ENCODE peak calls at places on chromosomes 6 and 20, in five cellular contexts. K, S, T, X and O are unnamed samples.

GRCh38 chr6:98020222-98020621 is 737.2 kb upstream of the MMS22L start:
- DNase-seq in X (peak; percentile 44), K (no peak), S (no peak), T (no peak), O (no peak)

GRCh38 chr6:106617302-106617701 is 12.0 kb downstream of the RTN4IP1 start:
- DNase-seq in T (no peak), S (no peak), K (no peak), X (no peak), O (no peak)

GRCh38 chr20:51910202-51911050 is 108.1 kb upstream of the SALL4 start:
- DNase-seq in K (peak; percentile 88), T (peak; percentile 16), S (peak; percentile 88), X (peak; percentile 65), O (peak; percentile 65)

GRCh38 chr6:163828038-163828790 is 413.7 kb downstream of the QKI start:
- DNase-seq in X (no peak), T (no peak), K (no peak), S (no peak), O (peak; percentile 40)

GRCh38 chr20:38651154-38651553 is 49.5 kb downstream of the ARHGAP40 start:
- DNase-seq in T (no peak), S (peak; percentile 70), X (no peak), K (peak; percentile 21), O (no peak)

GRCh38 chr6:54681987-54682386 is 164.6 kb upstream of the FAM83B start:
- DNase-seq in T (no peak), X (no peak), K (peak; percentile 76), S (peak; percentile 76), O (peak; percentile 85)

GRCh38 chr6:110938176-110938575 is 20.3 kb upstream of the GTF3C6 start:
- DNase-seq in S (peak; percentile 47), T (no peak), K (peak; percentile 14), X (no peak), O (peak; percentile 4)

GRCh38 chr6:46749731-46750130 is 3.0 kb downstream of the ANKRD66 start:
- DNase-seq in X (peak; percentile 83), T (no peak), K (no peak), S (no peak), O (no peak)

GRCh38 chr6:167760979-167761793 is 65.5 kb upstream of the AFDN start:
- DNase-seq in T (peak; percentile 69), X (no peak), S (no peak), K (no peak), O (peak; percentile 28)

GRCh38 chr20:8909596-8909995 is 159.3 kb upstream of the PLCB4 start:
- DNase-seq in S (no peak), T (no peak), K (no peak), X (no peak), O (no peak)

GRCh38 chr6:27133281-27134227 is 113.9 kb upstream of the PRSS16 start:
- DNase-seq in T (peak; percentile 86), S (peak; percentile 75), K (peak; percentile 75), X (peak; percentile 76), O (peak; percentile 69)

GRCh38 chr6:83265384-83265783 is 72.2 kb downstream of the RWDD2A start:
- DNase-seq in T (no peak), K (peak; percentile 65), S (no peak), X (no peak), O (peak; percentile 69)

GRCh38 chr6:41548098-41548840 is 2.1 kb downstream of the FOXP4 start:
- DNase-seq in K (no peak), S (no peak), T (peak; percentile 65), X (peak; percentile 48), O (no peak)

GRCh38 chr6:19433101-19433500 is 404.1 kb upstream of the ID4 start:
- DNase-seq in X (no peak), K (peak; percentile 68), S (no peak), T (no peak), O (no peak)

DNA sequence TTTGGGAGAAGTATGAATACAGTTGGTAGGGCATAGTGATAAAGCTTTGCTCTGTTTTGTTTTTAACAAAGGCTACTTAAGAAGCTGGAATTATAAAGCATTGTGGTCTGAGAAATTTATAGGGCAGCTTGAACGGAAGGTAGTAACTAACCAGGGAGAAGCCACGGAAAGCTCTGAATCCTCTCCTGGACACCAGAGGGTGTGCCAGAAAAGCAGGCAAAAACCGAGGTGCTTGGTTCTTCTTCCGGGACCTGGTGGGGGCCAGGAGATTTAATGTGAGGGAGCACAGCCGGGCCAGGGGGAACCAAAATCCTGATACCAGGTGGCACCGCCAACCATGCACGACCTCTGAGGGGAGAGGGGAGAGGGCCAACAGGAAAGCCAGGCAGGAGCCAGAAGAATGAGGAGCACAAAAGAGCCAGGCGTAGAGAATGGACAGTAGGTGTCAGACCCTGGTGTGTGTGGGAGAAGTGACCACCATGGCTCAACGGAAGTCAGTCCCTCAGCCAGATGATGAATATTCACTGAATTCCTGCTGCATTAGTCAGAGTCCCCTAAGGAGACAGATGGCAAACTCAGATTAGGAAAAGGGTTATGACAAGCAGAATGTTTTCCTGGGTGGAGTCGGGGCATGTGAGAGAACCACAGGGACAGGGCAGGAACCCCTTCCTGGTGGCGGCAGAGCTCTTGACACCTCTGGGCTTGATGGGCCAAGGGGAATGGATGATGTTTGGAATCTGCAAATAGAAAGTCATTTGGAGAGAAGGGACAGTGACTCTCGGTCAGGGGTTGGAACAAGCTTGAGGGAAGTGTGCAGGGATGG is 262.3 kb downstream of the ZNF217 start:
- DNase-seq in T (peak; percentile 23), S (no peak), K (peak; percentile 83), X (peak; percentile 32), O (peak; percentile 72)
- H3K4me2 ChIP-seq in T (no peak overlapping the region), S (no peak overlapping the region), K (peak overlapping the region; percentile 7), X (no peak overlapping the region), O (peak overlapping the region; percentile 49)

GRCh38 chr6:14709066-14709670 is 536.7 kb upstream of the JARID2 start:
- DNase-seq in K (peak; percentile 69), S (no peak), T (no peak), X (no peak), O (peak; percentile 35)

GRCh38 chr6:14704383-14705271 is 541.2 kb upstream of the JARID2 start:
- DNase-seq in S (no peak), K (no peak), X (no peak), T (no peak), O (no peak)

GRCh38 chr6:14707971-14708465 is 537.9 kb upstream of the JARID2 start:
- DNase-seq in X (no peak), T (no peak), S (no peak), K (no peak), O (no peak)

GRCh38 chr6:14705841-14706377 is 540.0 kb upstream of the JARID2 start:
- DNase-seq in X (no peak), K (peak; percentile 56), T (no peak), S (peak; percentile 43), O (no peak)

DNA sequence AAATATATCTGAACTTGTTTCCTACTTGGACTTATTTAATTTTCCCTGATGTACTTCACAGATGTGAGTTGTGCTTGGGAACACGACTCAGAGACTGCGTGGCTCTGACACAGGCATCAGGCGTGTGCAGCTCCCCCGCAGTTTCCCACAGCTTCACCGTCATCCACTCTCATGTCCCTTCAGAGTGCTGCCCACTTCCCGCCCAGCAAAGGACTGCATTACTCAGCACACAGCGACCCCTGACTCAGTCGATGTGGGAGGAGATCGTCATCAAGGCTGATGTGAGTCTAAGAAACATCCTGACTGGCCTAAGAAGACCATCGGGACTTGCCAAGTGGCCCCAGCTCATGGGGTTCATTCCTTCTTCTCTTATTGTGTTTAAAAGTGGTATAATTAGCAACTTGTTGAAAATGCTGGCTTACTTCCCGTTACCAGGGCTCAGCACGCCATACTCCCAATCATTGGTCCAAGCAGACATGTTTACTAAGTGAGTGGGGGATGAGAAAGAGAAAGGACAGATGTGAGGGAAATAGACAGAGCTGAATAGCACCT is 539.4 kb upstream of the JARID2 start:
- DNase-seq in K (peak; percentile 93), X (no peak), T (peak; percentile 30), S (peak; percentile 53), O (peak; percentile 100)
- H3K4me3 ChIP-seq in K (no peak overlapping the region), X (no peak overlapping the region), T (no peak overlapping the region), S (no peak overlapping the region), O (no peak overlapping the region)

GRCh38 chr6:133854167-133854632 is 34.7 kb upstream of the TCF21 start:
- DNase-seq in T (no peak), K (no peak), X (peak; percentile 74), S (no peak), O (no peak)
- H3K4me2 ChIP-seq in T (peak overlapping the region; percentile 82), K (no peak overlapping the region), X (peak overlapping the region; percentile 86), S (no peak overlapping the region), O (peak overlapping the region; percentile 72)

DNA sequence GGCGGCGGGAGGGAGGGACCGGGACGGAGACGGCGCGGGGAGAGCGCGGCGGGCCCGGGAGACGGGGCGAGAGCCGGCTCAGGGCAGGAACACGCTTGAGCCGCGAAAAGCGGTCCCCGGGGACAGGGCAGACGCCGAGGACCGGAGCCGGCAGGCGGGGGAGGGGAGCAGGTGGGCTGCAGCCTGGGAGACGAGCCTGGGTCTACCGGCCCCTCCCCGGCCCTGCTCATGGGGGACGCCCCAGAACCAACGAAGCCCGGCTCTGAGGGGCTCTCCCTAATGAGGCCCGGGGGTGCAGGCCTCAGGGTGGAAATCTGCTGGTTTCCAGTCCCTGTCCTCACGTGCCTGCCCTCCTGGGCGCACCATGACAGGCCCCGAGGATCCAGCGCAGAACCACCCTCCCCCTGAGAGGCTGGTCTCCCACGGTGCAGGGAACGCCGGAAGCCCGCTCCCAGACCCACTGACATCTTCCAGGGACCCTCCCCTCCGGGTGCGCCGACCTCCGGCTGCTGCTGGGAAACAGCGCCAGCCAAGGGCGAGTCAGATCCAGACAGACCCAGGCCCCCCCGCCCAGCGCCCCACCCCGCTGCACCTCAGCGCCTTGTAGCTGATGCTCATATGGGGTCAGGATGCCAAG is 568 bp upstream of the EEF1A2 start:
- DNase-seq in T (no peak), S (no peak), X (no peak), K (no peak), O (no peak)
- H3K4me3 ChIP-seq in T (no peak overlapping the region), S (no peak overlapping the region), X (peak overlapping the region; percentile 56), K (peak overlapping the region; percentile 61), O (no peak overlapping the region)

GRCh38 chr20:24708411-24709295 is 239.2 kb downstream of the SYNDIG1 start:
- DNase-seq in T (peak; percentile 5), K (no peak), S (no peak), X (no peak), O (no peak)
- H3K4me2 ChIP-seq in T (no peak overlapping the region), K (no peak overlapping the region), S (no peak overlapping the region), X (no peak overlapping the region), O (no peak overlapping the region)

DNA sequence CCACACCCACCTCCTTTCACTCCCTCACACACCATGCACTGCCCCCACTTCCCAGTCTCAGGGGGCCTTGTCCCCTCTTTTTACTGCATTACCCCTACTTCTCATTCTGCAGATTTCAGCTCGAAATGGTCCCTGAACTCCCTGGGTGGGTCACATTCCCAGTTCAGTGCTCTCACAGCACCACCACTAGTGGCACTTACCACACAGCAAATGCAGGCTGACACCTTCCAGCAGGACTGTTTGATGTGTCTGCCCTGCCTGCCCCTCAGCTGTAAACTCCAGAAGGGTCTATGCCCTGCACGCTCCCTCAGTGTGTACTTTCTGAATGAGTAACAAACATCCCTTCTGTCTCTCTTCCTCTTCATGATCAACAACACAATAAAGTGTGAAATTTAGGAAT is 4.0 kb downstream of the DYNLT1 start:
- DNase-seq in T (no peak), X (no peak), S (no peak), K (no peak), O (no peak)
- H3K4me3 ChIP-seq in T (no peak overlapping the region), X (no peak overlapping the region), S (no peak overlapping the region), K (no peak overlapping the region), O (no peak overlapping the region)